ENCODE peak calls at places on chromosomes 3 and 15, in five cellular contexts. U is ovary, Q is SK-N-SH, C is mucosa of descending colon, V is body of pancreas. E is an unnamed sample.
A peak's percentile ranks its signal among the peaks of the same experiment; 100 is the strongest.

GRCh38 chr3:10263549-10264363 is 15.5 kb downstream of the TATDN2 start:
- DNase-seq in V (peak; percentile 28), Q (peak; percentile 75), U (peak; percentile 63), C (no peak), E (no peak)

GRCh38 chr3:187568171-187568570 is 102.0 kb downstream of the SST start:
- DNase-seq in U (no peak), Q (no peak), C (no peak), V (no peak), E (no peak)

GRCh38 chr3:71112576-71112975 is 471.0 kb downstream of the FOXP1 start:
- DNase-seq in C (no peak), V (no peak), Q (no peak), U (no peak), E (no peak)

GRCh38 chr15:40873625-40874561 is at the start of gene RHOV:
- DNase-seq in C (peak; percentile 89), U (peak; percentile 46), Q (peak; percentile 92), V (peak; percentile 92), E (peak; percentile 82)

GRCh38 chr3:182713743-182714517 is 79.4 kb upstream of the ATP11B start:
- DNase-seq in C (no peak), U (no peak), V (no peak), Q (peak; percentile 62), E (no peak)

GRCh38 chr3:141878812-141879211 is 2.4 kb downstream of the ATP1B3 start:
- DNase-seq in U (no peak), C (no peak), Q (peak; percentile 34), V (no peak), E (no peak)

GRCh38 chr15:83843511-83843910 is 189.6 kb downstream of the ADAMTSL3 start:
- DNase-seq in C (no peak), U (no peak), V (no peak), Q (no peak), E (peak; percentile 77)

GRCh38 chr15:59256538-59256937 is 49.9 kb downstream of the LDHAL6B start:
- DNase-seq in U (no peak), V (no peak), Q (no peak), C (no peak), E (no peak)

DNA sequence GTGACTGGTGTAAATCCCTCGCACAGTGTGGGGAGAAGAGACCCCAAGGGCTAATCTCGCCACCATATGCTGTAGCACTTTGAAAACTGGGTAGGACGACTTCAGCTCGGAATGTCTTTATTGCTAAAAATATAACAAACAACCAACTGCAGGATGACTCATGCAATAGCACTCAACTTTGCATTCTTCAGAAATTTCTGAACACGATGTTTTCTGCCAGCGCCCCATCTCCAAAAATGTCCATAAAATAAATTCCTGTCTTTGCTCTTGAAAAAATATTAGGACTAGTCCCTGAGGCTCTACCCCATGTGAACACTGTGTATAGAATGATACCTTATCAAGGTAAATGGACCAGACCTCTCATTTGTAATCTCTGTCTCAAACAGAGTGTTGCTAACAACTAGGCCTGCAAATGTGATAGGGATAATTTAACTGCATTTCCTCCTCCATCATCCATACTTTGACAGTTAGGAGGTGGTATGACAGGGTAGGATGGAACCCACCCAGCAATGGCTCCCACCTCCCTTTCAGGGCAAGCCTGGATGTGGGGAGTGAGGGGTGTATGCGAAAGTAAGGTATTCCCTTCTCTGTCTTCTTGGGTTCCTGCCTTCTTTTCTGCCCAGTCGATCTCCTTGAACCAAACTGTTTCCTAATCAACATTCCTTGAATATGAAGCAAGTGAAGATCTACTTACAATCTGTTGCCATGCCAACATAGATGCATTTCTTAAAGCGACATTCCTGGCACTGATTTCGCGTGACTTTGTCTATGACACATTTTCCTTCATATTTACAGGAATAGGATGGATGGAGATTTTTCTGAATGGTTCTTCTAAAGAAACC is 201.1 kb downstream of the NR1D2 start:
- DNase-seq in V (no peak), C (no peak), Q (no peak), U (no peak), E (no peak)
- H3K4me3 ChIP-seq in V (no peak overlapping the region), C (no peak overlapping the region), Q (no peak overlapping the region), U (no peak overlapping the region), E (no peak overlapping the region)

GRCh38 chr15:66721020-66721419 is 19.0 kb downstream of the SMAD6 start:
- DNase-seq in U (no peak), C (no peak), Q (no peak), V (no peak), E (no peak)
- H3K4me3 ChIP-seq in U (no peak overlapping the region), C (no peak overlapping the region), Q (no peak overlapping the region), V (no peak overlapping the region), E (no peak overlapping the region)

GRCh38 chr3:139677341-139678155 is at the start of gene NMNAT3:
- DNase-seq in V (peak; percentile 96), U (peak; percentile 89), C (peak; percentile 89), Q (peak; percentile 42), E (peak; percentile 90)

GRCh38 chr3:139675327-139675726 is 2.4 kb downstream of the NMNAT3 start:
- DNase-seq in C (no peak), Q (peak; percentile 50), V (no peak), U (no peak), E (no peak)

GRCh38 chr3:139679218-139679617 is 1.4 kb upstream of the NMNAT3 start:
- DNase-seq in Q (no peak), C (no peak), V (no peak), U (no peak), E (no peak)

GRCh38 chr3:139674585-139675260 is 3.0 kb downstream of the NMNAT3 start:
- DNase-seq in C (no peak), Q (peak; percentile 83), U (no peak), V (no peak), E (no peak)

DNA sequence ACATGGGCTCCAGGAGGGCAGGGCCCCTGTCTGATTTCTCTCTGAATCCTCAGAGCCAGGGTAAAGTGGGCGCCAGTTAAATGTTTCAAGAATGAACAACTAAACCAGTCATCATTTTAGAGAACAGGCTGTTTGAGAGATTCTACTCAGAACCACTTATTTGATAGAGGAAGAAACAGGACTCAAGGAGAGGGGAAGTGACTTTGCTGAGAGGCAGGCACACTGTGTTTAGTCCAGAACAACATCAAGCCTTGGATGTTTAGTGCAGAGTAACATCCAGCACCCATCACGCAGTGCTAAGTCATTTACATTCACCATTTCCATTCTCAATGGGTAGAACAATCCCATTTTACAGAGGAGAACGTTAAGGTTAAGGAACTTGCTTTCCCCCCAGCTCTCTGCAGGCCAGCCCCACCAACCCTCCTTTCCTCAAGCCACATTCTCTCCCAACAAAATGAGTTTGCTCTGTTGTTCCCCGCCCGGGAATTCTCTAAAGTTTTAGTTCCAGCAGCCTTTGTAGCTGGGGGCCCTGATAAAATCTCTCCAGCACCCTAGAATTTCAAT is 1.1 kb downstream of the NMNAT3 start:
- DNase-seq in C (no peak), V (no peak), U (no peak), Q (no peak), E (no peak)
- H3K4me3 ChIP-seq in C (no peak overlapping the region), V (peak overlapping the region; percentile 74), U (peak overlapping the region; percentile 84), Q (no peak overlapping the region), E (peak overlapping the region; percentile 57)

GRCh38 chr15:31352911-31353811 is 26.5 kb downstream of the KLF13 start:
- DNase-seq in U (peak; percentile 72), V (peak; percentile 60), Q (peak; percentile 81), C (peak; percentile 84), E (peak; percentile 89)

GRCh38 chr15:31349233-31350141 is 22.9 kb downstream of the KLF13 start:
- DNase-seq in C (no peak), Q (no peak), V (peak; percentile 22), U (no peak), E (no peak)

GRCh38 chr15:31353931-31354330 is 27.3 kb downstream of the KLF13 start:
- DNase-seq in V (peak; percentile 42), U (peak; percentile 40), C (peak; percentile 59), Q (peak; percentile 72), E (peak; percentile 84)

GRCh38 chr15:31350771-31351170 is 24.1 kb downstream of the KLF13 start:
- DNase-seq in C (no peak), Q (no peak), V (no peak), U (no peak), E (no peak)

GRCh38 chr15:31352283-31352880 is 25.7 kb downstream of the KLF13 start:
- DNase-seq in Q (peak; percentile 79), V (peak; percentile 94), C (no peak), U (no peak), E (peak; percentile 87)
- H3K4me3 ChIP-seq in Q (no peak overlapping the region), V (no peak overlapping the region), C (no peak overlapping the region), U (no peak overlapping the region), E (no peak overlapping the region)

GRCh38 chr3:38763569-38763968 is 52.4 kb downstream of the SCN10A start:
- DNase-seq in V (no peak), U (no peak), Q (no peak), C (no peak), E (no peak)
- H3K4me3 ChIP-seq in V (no peak overlapping the region), U (no peak overlapping the region), Q (no peak overlapping the region), C (no peak overlapping the region), E (no peak overlapping the region)